ENCODE peak calls at places on chromosomes 4 and X, in four cellular contexts. T is WTC11, G is K562, W is HepG2. F is an unnamed sample.

GRCh38 chr4:156829194-156829593 is 142.4 kb downstream of the PDGFC start:
- DNase-seq in T (no peak), G (no peak), W (no peak), F (no peak)

GRCh38 chrX:30971761-30972603 is 82.9 kb upstream of the TAB3 start:
- DNase-seq in T (peak), G (peak), W (peak), F (peak)

GRCh38 chr4:183898456-183898855 is 6.7 kb upstream of the STOX2 start:
- DNase-seq in T (no peak), G (no peak), W (no peak), F (no peak)

GRCh38 chr4:23149815-23150214 is 457.1 kb downstream of the GBA3 start:
- DNase-seq in G (no peak), W (no peak), T (no peak), F (no peak)

GRCh38 chrX:25941559-25942250 is 196.4 kb upstream of the MAGEB18 start:
- DNase-seq in T (no peak), G (no peak), W (no peak), F (no peak)

GRCh38 chrX:153722704-153723350 is 1.4 kb downstream of the BCAP31 start:
- DNase-seq in G (no peak), W (no peak), T (no peak), F (no peak)

GRCh38 chr4:749771-750666 is 44.4 kb downstream of the PCGF3 start:
- DNase-seq in G (no peak), T (no peak), W (no peak), F (no peak)

GRCh38 chr4:40621229-40621591 is 8.5 kb downstream of the RBM47 start:
- DNase-seq in T (no peak), W (no peak), G (no peak), F (no peak)

GRCh38 chrX:48472851-48473717 is 2.9 kb upstream of the FTSJ1 start:
- DNase-seq in T (no peak), W (no peak), G (no peak), F (no peak)

GRCh38 chr4:98639108-98639507 is 19.3 kb downstream of the TSPAN5 start:
- DNase-seq in T (no peak), G (no peak), W (no peak), F (no peak)

GRCh38 chr4:55321707-55322264 is 24.3 kb upstream of the SRD5A3 start:
- DNase-seq in G (peak), W (peak), T (peak), F (peak)

GRCh38 chr4:164224871-164225270 is 529.1 kb upstream of the SMIM31 start:
- DNase-seq in G (no peak), T (no peak), W (no peak), F (no peak)

GRCh38 chr4:13313856-13314255 is 170.3 kb downstream of the RAB28 start:
- DNase-seq in G (no peak), W (no peak), T (no peak), F (no peak)

GRCh38 chrX:48761674-48762471 is at the start of gene GLOD5:
- DNase-seq in G (peak), T (peak), W (peak), F (no peak)

GRCh38 chrX:1657367-1658082 is 42.7 kb downstream of the ASMT start:
- DNase-seq in T (no peak), G (no peak), W (no peak), F (no peak)

GRCh38 chr4:144666539-144667175 is 20.7 kb downstream of the HHIP start:
- DNase-seq in G (no peak), T (no peak), W (no peak), F (no peak)

GRCh38 chr4:6578221-6578620 is 3.2 kb downstream of the MAN2B2 start:
- DNase-seq in T (no peak), W (no peak), G (no peak), F (no peak)

GRCh38 chr4:153488006-153488718 is 22.0 kb downstream of the TMEM131L start:
- DNase-seq in W (no peak), T (no peak), G (no peak), F (no peak)

GRCh38 chr4:1082215-1083182 is 30.9 kb downstream of the RNF212 start:
- DNase-seq in W (no peak), T (no peak), G (no peak), F (no peak)

GRCh38 chr4:73740353-73740778 is at the start of gene CXCL8:
- DNase-seq in G (peak), T (no peak), W (peak), F (no peak)

GRCh38 chrX:19535481-19535880 is 20.2 kb upstream of the MAP3K15 start:
- DNase-seq in W (peak), T (no peak), G (no peak), F (peak)
- TF ChIP-seq ELF4 in W (no peak), T (no peak), G (no peak), F (no peak)

DNA sequence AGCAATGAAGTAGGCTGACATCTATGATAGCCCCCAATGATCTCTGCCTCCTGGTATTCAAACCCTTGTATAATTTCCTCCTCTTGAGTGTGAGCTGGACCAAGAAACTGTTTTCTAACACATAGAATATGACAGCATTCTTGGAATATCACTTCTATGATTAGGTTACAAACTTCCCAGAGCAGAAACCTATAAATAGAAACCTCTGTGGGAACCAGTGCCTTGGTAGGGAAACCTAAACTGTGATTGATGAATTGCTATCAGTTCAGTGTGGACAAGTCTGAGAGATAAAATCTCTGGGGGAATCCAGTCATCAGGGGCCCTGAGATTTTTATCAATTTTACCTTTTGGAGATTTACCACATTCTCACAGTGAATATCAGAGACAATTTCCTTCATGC is 756.5 kb upstream of the AGA start:
- DNase-seq in T (no peak), G (no peak), W (no peak), F (no peak)
- TF ChIP-seq ELF4 in T (no peak), G (no peak), W (no peak), F (no peak)

DNA sequence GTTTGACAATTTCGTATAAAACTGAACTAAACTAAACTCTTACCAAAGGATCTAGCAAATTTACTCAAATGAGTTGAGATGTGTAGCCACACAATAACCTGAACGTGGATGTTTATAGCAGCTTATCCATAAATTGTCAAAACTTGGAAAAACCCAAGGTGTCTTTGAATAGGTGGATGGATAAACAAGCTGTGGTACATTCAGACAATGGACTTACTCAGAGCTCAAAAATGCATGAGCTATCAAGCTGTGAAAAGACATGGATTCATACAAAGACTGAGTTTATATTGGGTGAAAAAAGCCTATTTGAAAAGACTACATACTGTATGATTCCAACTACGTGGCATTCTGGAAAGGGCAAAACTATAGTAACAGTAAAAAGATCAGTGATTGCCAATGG is 69.5 kb downstream of the LARP1B start:
- DNase-seq in G (no peak), T (no peak), W (no peak), F (no peak)
- TF ChIP-seq ELF4 in G (no peak), T (no peak), W (no peak), F (no peak)

GRCh38 chr4:16591867-16592266 is 306.6 kb downstream of the LDB2 start:
- DNase-seq in G (no peak), W (no peak), T (no peak), F (no peak)

GRCh38 chr4:16603178-16603577 is 295.3 kb downstream of the LDB2 start:
- DNase-seq in W (no peak), T (no peak), G (no peak), F (no peak)

GRCh38 chr4:16598241-16599224 is 299.9 kb downstream of the LDB2 start:
- DNase-seq in W (peak), T (no peak), G (no peak), F (no peak)

GRCh38 chr4:16596267-16596666 is 302.2 kb downstream of the LDB2 start:
- DNase-seq in G (no peak), W (no peak), T (no peak), F (no peak)

DNA sequence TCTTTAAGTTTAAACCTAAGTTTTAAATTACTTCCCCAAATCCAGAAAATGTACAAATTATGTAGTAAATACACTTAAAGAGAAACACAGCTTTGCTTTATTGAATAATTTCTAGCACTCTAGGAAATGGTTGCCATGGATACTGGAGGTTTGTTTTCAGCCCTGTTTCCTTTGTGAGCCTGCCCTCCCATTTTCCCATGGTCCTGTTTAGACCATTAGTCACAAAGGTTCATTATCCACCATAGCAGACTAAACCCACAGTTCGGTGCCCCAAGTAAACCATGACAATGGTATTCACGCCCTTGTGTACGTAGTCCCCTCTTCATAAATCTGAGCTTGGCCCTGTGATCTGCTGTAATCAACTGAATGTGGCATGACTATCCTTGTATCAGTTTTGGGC is 300.6 kb downstream of the LDB2 start:
- DNase-seq in T (no peak), W (peak), G (no peak), F (no peak)
- TF ChIP-seq ELF4 in T (no peak), W (no peak), G (no peak), F (no peak)